ENCODE peak calls at places on chromosome 5, in eight cellular contexts. One of them, this sample, is unnamed.

GRCh38 chr5:5752844-5753243 is 330.4 kb downstream of the ICE1 start:
- DNase-seq in aorta: no peak
- DNase-seq in HCT116: no peak
- DNase-seq in effector memory CD4-positive, alpha-beta T cell: no peak
- DNase-seq in GM23248: no peak
- DNase-seq in OCI-LY7: peak; percentile 68
- DNase-seq in RWPE2: no peak
- DNase-seq in mammary epithelial cell: no peak
- DNase-seq in this sample: no peak

GRCh38 chr5:148928141-148928540 is 101.7 kb downstream of the ADRB2 start:
- DNase-seq in aorta: no peak
- DNase-seq in HCT116: no peak
- DNase-seq in effector memory CD4-positive, alpha-beta T cell: no peak
- DNase-seq in GM23248: peak; percentile 50
- DNase-seq in OCI-LY7: no peak
- DNase-seq in RWPE2: no peak
- DNase-seq in mammary epithelial cell: peak; percentile 34
- DNase-seq in this sample: no peak

GRCh38 chr5:135310328-135310989 is 88.6 kb downstream of the MACROH2A1 start:
- DNase-seq in aorta: no peak
- DNase-seq in HCT116: no peak
- DNase-seq in effector memory CD4-positive, alpha-beta T cell: no peak
- DNase-seq in GM23248: peak; percentile 64
- DNase-seq in OCI-LY7: no peak
- DNase-seq in RWPE2: peak; percentile 6
- DNase-seq in mammary epithelial cell: peak; percentile 30
- DNase-seq in this sample: peak; percentile 24

GRCh38 chr5:53397845-53398244 is 82.6 kb upstream of the FST start:
- DNase-seq in aorta: peak; percentile 82
- DNase-seq in HCT116: peak; percentile 18
- DNase-seq in effector memory CD4-positive, alpha-beta T cell: no peak
- DNase-seq in GM23248: peak; percentile 87
- DNase-seq in OCI-LY7: no peak
- DNase-seq in RWPE2: no peak
- DNase-seq in mammary epithelial cell: peak; percentile 85
- DNase-seq in this sample: peak; percentile 61

GRCh38 chr5:83433891-83434290 is 37.7 kb upstream of the VCAN start:
- DNase-seq in aorta: no peak
- DNase-seq in HCT116: no peak
- DNase-seq in effector memory CD4-positive, alpha-beta T cell: no peak
- DNase-seq in GM23248: peak; percentile 47
- DNase-seq in OCI-LY7: no peak
- DNase-seq in RWPE2: no peak
- DNase-seq in mammary epithelial cell: no peak
- DNase-seq in this sample: no peak

GRCh38 chr5:43110606-43111170 is 10.0 kb upstream of the ZNF131 start:
- DNase-seq in aorta: no peak
- DNase-seq in HCT116: peak; percentile 16
- DNase-seq in effector memory CD4-positive, alpha-beta T cell: no peak
- DNase-seq in GM23248: no peak
- DNase-seq in OCI-LY7: peak; percentile 41
- DNase-seq in RWPE2: no peak
- DNase-seq in mammary epithelial cell: no peak
- DNase-seq in this sample: no peak

GRCh38 chr5:91434348-91434747 is 51.2 kb upstream of the ARRDC3 start:
- DNase-seq in aorta: no peak
- DNase-seq in HCT116: no peak
- DNase-seq in effector memory CD4-positive, alpha-beta T cell: no peak
- DNase-seq in GM23248: no peak
- DNase-seq in OCI-LY7: no peak
- DNase-seq in RWPE2: no peak
- DNase-seq in mammary epithelial cell: no peak
- DNase-seq in this sample: no peak

GRCh38 chr5:151097081-151097480 is 16.2 kb upstream of the TNIP1 start:
- DNase-seq in aorta: no peak
- DNase-seq in HCT116: no peak
- DNase-seq in effector memory CD4-positive, alpha-beta T cell: no peak
- DNase-seq in GM23248: no peak
- DNase-seq in OCI-LY7: no peak
- DNase-seq in RWPE2: no peak
- DNase-seq in mammary epithelial cell: no peak
- DNase-seq in this sample: no peak

GRCh38 chr5:180156141-180156540 is 52.9 kb downstream of the RASGEF1C start:
- DNase-seq in aorta: peak; percentile 36
- DNase-seq in HCT116: no peak
- DNase-seq in effector memory CD4-positive, alpha-beta T cell: no peak
- DNase-seq in GM23248: no peak
- DNase-seq in OCI-LY7: no peak
- DNase-seq in RWPE2: no peak
- DNase-seq in mammary epithelial cell: no peak
- DNase-seq in this sample: no peak

GRCh38 chr5:131536211-131536826 is 98.7 kb downstream of the RAPGEF6 start:
- DNase-seq in aorta: no peak
- DNase-seq in HCT116: no peak
- DNase-seq in effector memory CD4-positive, alpha-beta T cell: no peak
- DNase-seq in GM23248: peak; percentile 18
- DNase-seq in OCI-LY7: peak; percentile 72
- DNase-seq in RWPE2: no peak
- DNase-seq in mammary epithelial cell: no peak
- DNase-seq in this sample: no peak

GRCh38 chr5:123882946-123883345 is 371.0 kb downstream of the CSNK1G3 start:
- DNase-seq in aorta: no peak
- DNase-seq in HCT116: no peak
- DNase-seq in effector memory CD4-positive, alpha-beta T cell: no peak
- DNase-seq in GM23248: no peak
- DNase-seq in OCI-LY7: no peak
- DNase-seq in RWPE2: no peak
- DNase-seq in mammary epithelial cell: no peak
- DNase-seq in this sample: peak; percentile 22

GRCh38 chr5:180070726-180071417 is 687 bp downstream of the RNF130 start:
- DNase-seq in aorta: no peak
- DNase-seq in HCT116: no peak
- DNase-seq in effector memory CD4-positive, alpha-beta T cell: no peak
- DNase-seq in GM23248: peak; percentile 83
- DNase-seq in OCI-LY7: no peak
- DNase-seq in RWPE2: no peak
- DNase-seq in mammary epithelial cell: peak; percentile 64
- DNase-seq in this sample: peak; percentile 64

GRCh38 chr5:122172207-122172606 is 42.9 kb downstream of the ZNF474 start:
- DNase-seq in aorta: no peak
- DNase-seq in HCT116: no peak
- DNase-seq in effector memory CD4-positive, alpha-beta T cell: no peak
- DNase-seq in GM23248: peak; percentile 62
- DNase-seq in OCI-LY7: no peak
- DNase-seq in RWPE2: no peak
- DNase-seq in mammary epithelial cell: no peak
- DNase-seq in this sample: no peak

GRCh38 chr5:84403773-84404172 is 19.1 kb upstream of the EDIL3 start:
- DNase-seq in aorta: no peak
- DNase-seq in HCT116: peak; percentile 35
- DNase-seq in effector memory CD4-positive, alpha-beta T cell: no peak
- DNase-seq in GM23248: peak; percentile 89
- DNase-seq in OCI-LY7: no peak
- DNase-seq in RWPE2: no peak
- DNase-seq in mammary epithelial cell: peak; percentile 96
- DNase-seq in this sample: peak; percentile 74

GRCh38 chr5:139552893-139553575 is 8.1 kb upstream of the UBE2D2 start:
- DNase-seq in aorta: no peak
- DNase-seq in HCT116: no peak
- DNase-seq in effector memory CD4-positive, alpha-beta T cell: no peak
- DNase-seq in GM23248: no peak
- DNase-seq in OCI-LY7: no peak
- DNase-seq in RWPE2: no peak
- DNase-seq in mammary epithelial cell: no peak
- DNase-seq in this sample: no peak

GRCh38 chr5:140631831-140632365 is 1.1 kb downstream of the CD14 start:
- DNase-seq in aorta: peak; percentile 50
- DNase-seq in HCT116: no peak
- DNase-seq in effector memory CD4-positive, alpha-beta T cell: no peak
- DNase-seq in GM23248: no peak
- DNase-seq in OCI-LY7: no peak
- DNase-seq in RWPE2: no peak
- DNase-seq in mammary epithelial cell: no peak
- DNase-seq in this sample: no peak

GRCh38 chr5:169831331-169831730 is 149.0 kb downstream of the INSYN2B start:
- DNase-seq in aorta: no peak
- DNase-seq in HCT116: no peak
- DNase-seq in effector memory CD4-positive, alpha-beta T cell: no peak
- DNase-seq in GM23248: no peak
- DNase-seq in OCI-LY7: no peak
- DNase-seq in RWPE2: no peak
- DNase-seq in mammary epithelial cell: peak; percentile 72
- DNase-seq in this sample: no peak

GRCh38 chr5:132086277-132086794 is 12.7 kb downstream of the CSF2 start:
- DNase-seq in aorta: peak; percentile 90
- DNase-seq in HCT116: no peak
- DNase-seq in effector memory CD4-positive, alpha-beta T cell: no peak
- DNase-seq in GM23248: peak; percentile 97
- DNase-seq in OCI-LY7: no peak
- DNase-seq in RWPE2: peak; percentile 95
- DNase-seq in mammary epithelial cell: peak; percentile 94
- DNase-seq in this sample: no peak

GRCh38 chr5:179180061-179180460 is 119.9 kb downstream of the ZNF354C start:
- DNase-seq in aorta: peak; percentile 25
- DNase-seq in HCT116: no peak
- DNase-seq in effector memory CD4-positive, alpha-beta T cell: no peak
- DNase-seq in GM23248: no peak
- DNase-seq in OCI-LY7: no peak
- DNase-seq in RWPE2: peak; percentile 55
- DNase-seq in mammary epithelial cell: no peak
- DNase-seq in this sample: no peak

GRCh38 chr5:40124367-40124766 is 555.3 kb upstream of the PTGER4 start:
- DNase-seq in aorta: no peak
- DNase-seq in HCT116: peak; percentile 27
- DNase-seq in effector memory CD4-positive, alpha-beta T cell: no peak
- DNase-seq in GM23248: no peak
- DNase-seq in OCI-LY7: peak; percentile 50
- DNase-seq in RWPE2: no peak
- DNase-seq in mammary epithelial cell: no peak
- DNase-seq in this sample: no peak

GRCh38 chr5:122661496-122662180 is 113.2 kb upstream of the SNX2 start:
- DNase-seq in aorta: no peak
- DNase-seq in HCT116: no peak
- DNase-seq in effector memory CD4-positive, alpha-beta T cell: no peak
- DNase-seq in GM23248: peak; percentile 28
- DNase-seq in OCI-LY7: no peak
- DNase-seq in RWPE2: no peak
- DNase-seq in mammary epithelial cell: no peak
- DNase-seq in this sample: peak; percentile 80

DNA sequence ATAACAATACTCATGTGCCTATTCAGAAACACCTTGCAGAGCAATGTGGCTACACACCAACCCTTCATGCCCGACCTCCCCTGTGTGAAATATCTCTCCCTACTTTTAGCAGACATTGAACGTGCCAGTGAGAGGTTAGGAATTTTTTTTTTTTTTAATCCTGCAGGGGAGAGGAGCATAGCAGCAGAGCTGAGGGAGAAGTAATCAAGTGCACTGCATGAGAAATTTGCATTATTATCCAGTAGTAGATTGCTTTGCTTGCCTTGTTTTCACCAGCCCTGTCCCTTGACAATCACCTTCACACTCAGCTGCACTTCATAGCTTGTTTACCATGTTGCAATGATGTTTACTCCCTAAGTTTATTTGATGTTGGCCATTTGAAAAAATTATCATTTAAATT is 489.6 kb upstream of the ZNF608 start:
- DNase-seq in aorta: no peak
- DNase-seq in HCT116: no peak
- DNase-seq in effector memory CD4-positive, alpha-beta T cell: no peak
- DNase-seq in GM23248: no peak
- DNase-seq in OCI-LY7: no peak
- DNase-seq in RWPE2: no peak
- DNase-seq in mammary epithelial cell: no peak
- DNase-seq in this sample: no peak
- H3K4me3 ChIP-seq in aorta: no peak overlapping the region
- H3K4me3 ChIP-seq in HCT116: no peak overlapping the region
- H3K4me3 ChIP-seq in effector memory CD4-positive, alpha-beta T cell: no peak overlapping the region
- H3K4me3 ChIP-seq in GM23248: no peak overlapping the region
- H3K4me3 ChIP-seq in OCI-LY7: no peak overlapping the region
- H3K4me3 ChIP-seq in RWPE2: no peak overlapping the region
- H3K4me3 ChIP-seq in mammary epithelial cell: no peak overlapping the region
- H3K4me3 ChIP-seq in this sample: no peak overlapping the region

GRCh38 chr5:157575096-157575872 is at the start of gene ADAM19:
- DNase-seq in aorta: peak; percentile 74
- DNase-seq in HCT116: no peak
- DNase-seq in effector memory CD4-positive, alpha-beta T cell: peak; percentile 13
- DNase-seq in GM23248: peak; percentile 80
- DNase-seq in OCI-LY7: peak; percentile 75
- DNase-seq in RWPE2: peak; percentile 75
- DNase-seq in mammary epithelial cell: peak; percentile 66
- DNase-seq in this sample: peak; percentile 73

GRCh38 chr5:157574456-157575095 is 999 bp downstream of the ADAM19 start:
- DNase-seq in aorta: peak; percentile 60
- DNase-seq in HCT116: no peak
- DNase-seq in effector memory CD4-positive, alpha-beta T cell: no peak
- DNase-seq in GM23248: peak; percentile 53
- DNase-seq in OCI-LY7: peak; percentile 57
- DNase-seq in RWPE2: no peak
- DNase-seq in mammary epithelial cell: no peak
- DNase-seq in this sample: no peak

GRCh38 chr5:157576678-157577077 is 1.1 kb upstream of the ADAM19 start:
- DNase-seq in aorta: no peak
- DNase-seq in HCT116: no peak
- DNase-seq in effector memory CD4-positive, alpha-beta T cell: no peak
- DNase-seq in GM23248: no peak
- DNase-seq in OCI-LY7: no peak
- DNase-seq in RWPE2: no peak
- DNase-seq in mammary epithelial cell: no peak
- DNase-seq in this sample: no peak

GRCh38 chr5:157581870-157582269 is 6.3 kb upstream of the ADAM19 start:
- DNase-seq in aorta: no peak
- DNase-seq in HCT116: no peak
- DNase-seq in effector memory CD4-positive, alpha-beta T cell: no peak
- DNase-seq in GM23248: no peak
- DNase-seq in OCI-LY7: no peak
- DNase-seq in RWPE2: no peak
- DNase-seq in mammary epithelial cell: no peak
- DNase-seq in this sample: peak; percentile 10

GRCh38 chr5:157578079-157578780 is 2.7 kb upstream of the ADAM19 start:
- DNase-seq in aorta: no peak
- DNase-seq in HCT116: no peak
- DNase-seq in effector memory CD4-positive, alpha-beta T cell: no peak
- DNase-seq in GM23248: no peak
- DNase-seq in OCI-LY7: no peak
- DNase-seq in RWPE2: no peak
- DNase-seq in mammary epithelial cell: no peak
- DNase-seq in this sample: no peak
- H3K27ac ChIP-seq in aorta: no peak overlapping the region
- H3K27ac ChIP-seq in HCT116: no peak overlapping the region
- H3K27ac ChIP-seq in effector memory CD4-positive, alpha-beta T cell: no peak overlapping the region
- H3K27ac ChIP-seq in GM23248: no peak overlapping the region
- H3K27ac ChIP-seq in OCI-LY7: no peak overlapping the region
- H3K27ac ChIP-seq in RWPE2: no peak overlapping the region
- H3K27ac ChIP-seq in mammary epithelial cell: no peak overlapping the region
- H3K27ac ChIP-seq in this sample: no peak overlapping the region

GRCh38 chr5:17748196-17748595 is 113.9 kb downstream of the TAF11L14 start:
- DNase-seq in aorta: no peak
- DNase-seq in HCT116: no peak
- DNase-seq in effector memory CD4-positive, alpha-beta T cell: no peak
- DNase-seq in GM23248: no peak
- DNase-seq in OCI-LY7: no peak
- DNase-seq in RWPE2: no peak
- DNase-seq in mammary epithelial cell: peak; percentile 17
- DNase-seq in this sample: no peak
- H3K9me3 ChIP-seq in aorta: no peaks in the 10 kb centered on the region
- H3K9me3 ChIP-seq in HCT116: peaks cover 24% of the 10 kb centered on the region
- H3K9me3 ChIP-seq in effector memory CD4-positive, alpha-beta T cell: no peaks in the 10 kb centered on the region
- H3K9me3 ChIP-seq in GM23248: no peaks in the 10 kb centered on the region
- H3K9me3 ChIP-seq in OCI-LY7: no peaks in the 10 kb centered on the region
- H3K9me3 ChIP-seq in RWPE2: no peaks in the 10 kb centered on the region
- H3K9me3 ChIP-seq in mammary epithelial cell: no peaks in the 10 kb centered on the region
- H3K9me3 ChIP-seq in this sample: no peaks in the 10 kb centered on the region

GRCh38 chr5:172424111-172424490 is 30.2 kb downstream of the SH3PXD2B start:
- DNase-seq in aorta: no peak
- DNase-seq in HCT116: no peak
- DNase-seq in effector memory CD4-positive, alpha-beta T cell: no peak
- DNase-seq in GM23248: no peak
- DNase-seq in OCI-LY7: no peak
- DNase-seq in RWPE2: no peak
- DNase-seq in mammary epithelial cell: no peak
- DNase-seq in this sample: no peak
- H3K4me3 ChIP-seq in aorta: no peak overlapping the region
- H3K4me3 ChIP-seq in HCT116: no peak overlapping the region
- H3K4me3 ChIP-seq in effector memory CD4-positive, alpha-beta T cell: no peak overlapping the region
- H3K4me3 ChIP-seq in GM23248: no peak overlapping the region
- H3K4me3 ChIP-seq in OCI-LY7: no peak overlapping the region
- H3K4me3 ChIP-seq in RWPE2: no peak overlapping the region
- H3K4me3 ChIP-seq in mammary epithelial cell: no peak overlapping the region
- H3K4me3 ChIP-seq in this sample: no peak overlapping the region

This sample was measured in cardiac muscle cell.